ENCODE peak calls at places on chromosomes 4 and X, in five cellular contexts. B is astrocyte, T is GM23248, H is neural progenitor cell, D is PC-3. I is an unnamed sample.

GRCh38 chrX:2485789-2486345 is 14.9 kb downstream of the DHRSX start:
- DNase-seq in B (no peak), T (peak; percentile 3), H (no peak), D (no peak), I (no peak)

GRCh38 chr4:72582853-72583252 is 13.8 kb upstream of the ADAMTS3 start:
- DNase-seq in B (no peak), T (no peak), H (no peak), D (no peak), I (no peak)

GRCh38 chrX:22399793-22400192 is 127.1 kb downstream of the CBLL2 start:
- DNase-seq in B (peak; percentile 47), T (peak; percentile 32), H (no peak), D (peak; percentile 33), I (peak; percentile 58)

GRCh38 chrX:153641575-153642312 is 5.3 kb upstream of the DUSP9 start:
- DNase-seq in B (no peak), T (no peak), H (peak; percentile 48), D (no peak), I (no peak)

GRCh38 chrX:86121916-86122315 is 26.3 kb upstream of the DACH2 start:
- DNase-seq in B (no peak), T (no peak), H (no peak), D (no peak), I (no peak)

GRCh38 chr4:72205831-72206230 is 174.0 kb downstream of the NPFFR2 start:
- DNase-seq in B (peak; percentile 2), T (no peak), H (no peak), D (peak; percentile 27), I (peak; percentile 13)

GRCh38 chrX:16319929-16320328 is 152.6 kb downstream of the MAGEB17 start:
- DNase-seq in B (peak; percentile 29), T (peak; percentile 8), H (no peak), D (no peak), I (peak; percentile 52)

GRCh38 chr4:10974371-10974770 is 289.8 kb upstream of the CLNK start:
- DNase-seq in B (no peak), T (no peak), H (no peak), D (no peak), I (peak; percentile 27)

GRCh38 chrX:13007519-13008188 is 32.7 kb downstream of the TMSB4X start:
- DNase-seq in B (peak; percentile 56), T (peak; percentile 79), H (no peak), D (peak; percentile 90), I (peak; percentile 69)

GRCh38 chr4:40247350-40247749 is 50.5 kb downstream of the RHOH start:
- DNase-seq in B (no peak), T (no peak), H (no peak), D (no peak), I (no peak)

GRCh38 chrX:45769919-45770582 is 569.4 kb upstream of the DIPK2B start:
- DNase-seq in B (peak; percentile 93), T (peak; percentile 89), H (peak; percentile 26), D (peak; percentile 78), I (peak; percentile 95)

GRCh38 chr4:120819816-120820437 is 102.6 kb downstream of the PRDM5 start:
- DNase-seq in B (no peak), T (no peak), H (no peak), D (no peak), I (no peak)

GRCh38 chrX:13742397-13743176 is 8.0 kb downstream of the OFD1 start:
- DNase-seq in B (no peak), T (no peak), H (no peak), D (no peak), I (no peak)

GRCh38 chr4:170776983-170777382 is 687.2 kb upstream of the AADAT start:
- DNase-seq in B (no peak), T (no peak), H (no peak), D (no peak), I (no peak)

GRCh38 chr4:137608085-137608484 is 75.8 kb upstream of the PCDH18 start:
- DNase-seq in B (no peak), T (no peak), H (no peak), D (peak; percentile 53), I (no peak)

GRCh38 chrX:153477039-153477438 is 6.7 kb upstream of the HAUS7 start:
- DNase-seq in B (peak; percentile 68), T (peak; percentile 66), H (no peak), D (no peak), I (peak; percentile 30)

GRCh38 chr4:104989363-104989762 is 157.3 kb upstream of the TET2 start:
- DNase-seq in B (peak; percentile 76), T (no peak), H (no peak), D (peak; percentile 4), I (peak; percentile 79)

GRCh38 chrX:140762061-140762460 is 52.5 kb downstream of the LINC00632 start:
- DNase-seq in B (peak; percentile 58), T (peak; percentile 72), H (peak; percentile 75), D (peak; percentile 73), I (peak; percentile 75)

GRCh38 chr4:41455215-41455614 is 82.7 kb upstream of the LIMCH1 start:
- DNase-seq in B (no peak), T (no peak), H (peak; percentile 62), D (peak; percentile 37), I (peak; percentile 29)

GRCh38 chrX:48829016-48829735 is 2.9 kb downstream of the ERAS start:
- DNase-seq in B (no peak), T (no peak), H (no peak), D (no peak), I (no peak)

GRCh38 chrX:36898301-36898700 is 109.9 kb upstream of the FAM47C start:
- DNase-seq in B (no peak), T (peak; percentile 13), H (peak; percentile 24), D (peak; percentile 30), I (peak; percentile 0)

GRCh38 chrX:30812326-30812725 is 76.7 kb downstream of the TAB3 start:
- DNase-seq in B (no peak), T (no peak), H (no peak), D (no peak), I (no peak)

GRCh38 chrX:110322603-110323002 is 4.7 kb upstream of the AMMECR1 start:
- DNase-seq in B (no peak), T (peak; percentile 56), H (no peak), D (peak; percentile 51), I (no peak)

GRCh38 chr4:38819569-38819968 is 15.0 kb upstream of the TLR1 start:
- DNase-seq in B (peak; percentile 65), T (no peak), H (no peak), D (peak; percentile 70), I (peak; percentile 66)

GRCh38 chr4:168830777-168831512 is 179.1 kb downstream of the CBR4 start:
- DNase-seq in B (no peak), T (peak; percentile 53), H (no peak), D (peak; percentile 35), I (peak; percentile 50)

DNA sequence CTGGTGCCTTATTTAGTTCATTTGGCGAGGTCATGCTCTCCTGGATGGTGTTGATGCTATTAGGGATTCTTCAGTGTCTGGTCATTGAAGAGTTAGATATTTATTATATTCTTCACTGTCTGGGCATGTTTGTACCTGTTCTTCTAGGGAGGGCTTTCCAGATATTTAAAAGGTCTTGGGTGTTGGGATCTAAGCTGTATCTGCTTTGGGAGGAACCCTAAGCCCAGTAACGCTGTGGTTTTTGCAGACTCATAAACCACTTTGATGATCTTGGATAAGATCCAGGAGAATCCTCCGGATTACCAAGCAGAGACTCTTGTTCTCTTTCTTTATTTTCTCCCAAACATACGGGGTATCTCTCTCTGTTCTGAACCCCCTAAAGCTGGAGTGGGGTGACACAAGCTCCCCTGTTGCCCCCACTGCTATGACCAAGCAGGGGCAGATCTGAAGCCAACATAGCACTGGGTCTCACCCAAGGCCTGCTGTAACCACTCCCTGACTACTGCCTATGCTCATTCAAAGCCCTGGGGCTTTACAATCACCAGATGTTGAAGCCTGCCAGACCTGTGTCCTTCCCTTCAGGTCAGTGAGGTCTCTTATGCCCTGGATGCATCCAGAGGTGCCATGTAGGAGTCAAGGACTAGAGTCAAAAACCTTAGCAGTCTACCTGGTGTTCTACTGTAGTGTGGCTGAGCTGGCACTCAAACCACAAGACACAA is 187.6 kb downstream of the GUCY2F start:
- DNase-seq in B (peak; percentile 3), T (peak; percentile 5), H (no peak), D (no peak), I (peak; percentile 7)
- TF ChIP-seq EZH2 in B (no peak), T (no peak), H (no peak), D (no peak), I (no peak)

GRCh38 chr4:108887034-108887433 is 124.2 kb upstream of the ETNPPL start:
- DNase-seq in B (no peak), T (no peak), H (no peak), D (no peak), I (no peak)

GRCh38 chr4:108893474-108893873 is 130.6 kb upstream of the ETNPPL start:
- DNase-seq in B (no peak), T (no peak), H (no peak), D (no peak), I (no peak)

GRCh38 chr4:108891921-108892320 is 129.1 kb upstream of the ETNPPL start:
- DNase-seq in B (no peak), T (no peak), H (no peak), D (no peak), I (no peak)

GRCh38 chr4:108889696-108890475 is 127.0 kb upstream of the ETNPPL start:
- DNase-seq in B (peak; percentile 60), T (no peak), H (no peak), D (no peak), I (no peak)

GRCh38 chr4:108890491-108890890 is 127.6 kb upstream of the ETNPPL start:
- DNase-seq in B (no peak), T (no peak), H (no peak), D (no peak), I (no peak)
- H2AFZ ChIP-seq in B (no peak overlapping the region), T (no peak overlapping the region), H (no peak overlapping the region), D (no peak overlapping the region), I (no peak overlapping the region)

DNA sequence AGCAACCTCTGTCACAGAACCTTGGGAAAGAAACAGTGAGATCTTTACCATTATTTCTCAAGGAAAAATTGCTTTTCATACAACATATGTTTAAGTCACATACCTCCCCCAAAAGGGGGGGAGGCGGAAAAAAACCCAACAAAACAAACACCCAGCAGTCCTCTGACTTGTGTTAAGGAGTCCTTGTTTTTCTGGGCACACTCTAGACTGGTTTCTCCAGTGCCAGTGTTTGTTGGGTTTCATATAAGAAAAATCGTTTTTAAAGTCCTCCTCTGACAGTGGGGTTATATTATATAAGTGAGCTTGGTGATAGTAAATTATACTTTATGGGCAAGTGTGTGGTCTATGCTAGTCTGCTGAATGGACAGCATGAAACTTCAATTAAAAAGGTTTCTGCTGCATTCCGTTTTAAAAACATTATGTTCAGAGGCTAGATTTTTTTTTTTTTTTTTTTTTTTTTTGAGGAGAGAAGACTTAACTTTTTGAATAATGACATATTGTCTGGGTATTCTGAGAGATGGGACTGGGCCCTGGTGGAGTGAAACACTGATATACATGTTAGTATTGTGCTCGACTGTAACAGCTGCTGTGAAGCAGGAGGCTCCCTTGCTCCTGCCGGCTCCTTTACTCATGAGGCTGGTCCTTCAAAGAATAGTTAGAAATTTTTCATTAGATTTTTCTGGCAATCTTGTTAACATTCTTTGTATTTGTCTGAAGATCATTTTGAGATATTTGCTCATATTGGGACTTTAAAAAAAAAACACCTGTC is 73.1 kb downstream of the TMEM131L start:
- DNase-seq in B (no peak), T (no peak), H (no peak), D (no peak), I (no peak)
- H3K27ac ChIP-seq in B (no peak overlapping the region), T (no peak overlapping the region), H (peak overlapping the region; percentile 10), D (no peak overlapping the region), I (no peak overlapping the region)

DNA sequence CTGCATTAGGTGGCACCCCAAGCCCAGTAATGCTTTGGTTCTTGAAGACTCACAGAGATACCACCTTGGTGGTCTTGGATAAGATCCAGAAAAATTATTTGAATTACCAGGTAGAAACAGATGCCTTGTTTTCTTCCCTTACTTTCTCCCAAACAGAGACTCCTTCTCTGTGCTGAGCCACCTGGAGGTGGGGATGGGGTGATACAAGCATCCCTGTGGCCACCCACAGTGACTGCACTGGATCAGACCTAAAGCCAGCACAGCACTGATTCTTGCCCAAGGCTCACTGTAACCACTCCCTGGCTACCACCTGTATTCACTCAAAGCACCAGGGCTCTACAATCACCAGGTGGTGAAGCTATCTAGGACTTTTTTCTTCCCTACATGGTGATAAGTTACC is 156.8 kb downstream of the TEX13A start:
- DNase-seq in B (no peak), T (no peak), H (peak; percentile 16), D (peak; percentile 12), I (no peak)
- TF ChIP-seq EZH2 in B (no peak), T (no peak), H (no peak), D (no peak), I (no peak)

I was measured in fibroblast of lung.